ENCODE peak calls at places on chromosome 1, in four cellular contexts. One of them, this sample, is unnamed.
A peak's percentile ranks its signal among the peaks of the same experiment; 100 is the strongest.

GRCh38 chr1:201896951-201897391 is 8.3 kb downstream of the SHISA4 start:
- DNase-seq in NCI-H1436: no peak
- DNase-seq in activated CD4-positive, alpha-beta T cell treated with anti-CD3 and anti-CD28 coated beads, Interleukin-2, amount 10 ng/mL, durations not matched to agents 7 days and 5 days: no peak
- DNase-seq in mucosa of descending colon: no peak
- DNase-seq in this sample: peak; percentile 61

GRCh38 chr1:36908096-36908495 is 126.2 kb downstream of the GRIK3 start:
- DNase-seq in mucosa of descending colon: no peak
- DNase-seq in NCI-H1436: no peak
- DNase-seq in activated CD4-positive, alpha-beta T cell treated with anti-CD3 and anti-CD28 coated beads, Interleukin-2, amount 10 ng/mL, durations not matched to agents 7 days and 5 days: no peak
- DNase-seq in this sample: no peak

GRCh38 chr1:89927037-89927436 is 67.9 kb upstream of the ZNF326 start:
- DNase-seq in mucosa of descending colon: no peak
- DNase-seq in activated CD4-positive, alpha-beta T cell treated with anti-CD3 and anti-CD28 coated beads, Interleukin-2, amount 10 ng/mL, durations not matched to agents 7 days and 5 days: no peak
- DNase-seq in NCI-H1436: no peak
- DNase-seq in this sample: no peak

GRCh38 chr1:35261412-35262120 is 6.9 kb upstream of the ZMYM4 start:
- DNase-seq in NCI-H1436: no peak
- DNase-seq in activated CD4-positive, alpha-beta T cell treated with anti-CD3 and anti-CD28 coated beads, Interleukin-2, amount 10 ng/mL, durations not matched to agents 7 days and 5 days: no peak
- DNase-seq in mucosa of descending colon: no peak
- DNase-seq in this sample: no peak

GRCh38 chr1:235207202-235207565 is 46.1 kb upstream of the RBM34 start:
- DNase-seq in NCI-H1436: no peak
- DNase-seq in activated CD4-positive, alpha-beta T cell treated with anti-CD3 and anti-CD28 coated beads, Interleukin-2, amount 10 ng/mL, durations not matched to agents 7 days and 5 days: peak; percentile 71
- DNase-seq in mucosa of descending colon: no peak
- DNase-seq in this sample: no peak

GRCh38 chr1:67771776-67772175 is 61.5 kb downstream of the GNG12 start:
- DNase-seq in NCI-H1436: no peak
- DNase-seq in activated CD4-positive, alpha-beta T cell treated with anti-CD3 and anti-CD28 coated beads, Interleukin-2, amount 10 ng/mL, durations not matched to agents 7 days and 5 days: no peak
- DNase-seq in mucosa of descending colon: no peak
- DNase-seq in this sample: no peak

GRCh38 chr1:35573198-35573775 is at the start of gene TFAP2E:
- DNase-seq in activated CD4-positive, alpha-beta T cell treated with anti-CD3 and anti-CD28 coated beads, Interleukin-2, amount 10 ng/mL, durations not matched to agents 7 days and 5 days: no peak
- DNase-seq in mucosa of descending colon: no peak
- DNase-seq in NCI-H1436: no peak
- DNase-seq in this sample: peak; percentile 76

GRCh38 chr1:228697209-228698016 is 37.9 kb upstream of the RHOU start:
- DNase-seq in activated CD4-positive, alpha-beta T cell treated with anti-CD3 and anti-CD28 coated beads, Interleukin-2, amount 10 ng/mL, durations not matched to agents 7 days and 5 days: no peak
- DNase-seq in NCI-H1436: no peak
- DNase-seq in mucosa of descending colon: peak; percentile 54
- DNase-seq in this sample: peak; percentile 33

GRCh38 chr1:231390071-231390470 is 32.0 kb downstream of the EGLN1 start:
- DNase-seq in activated CD4-positive, alpha-beta T cell treated with anti-CD3 and anti-CD28 coated beads, Interleukin-2, amount 10 ng/mL, durations not matched to agents 7 days and 5 days: no peak
- DNase-seq in NCI-H1436: no peak
- DNase-seq in mucosa of descending colon: no peak
- DNase-seq in this sample: no peak

GRCh38 chr1:45913183-45913924 is 109.9 kb downstream of the MAST2 start:
- DNase-seq in NCI-H1436: no peak
- DNase-seq in mucosa of descending colon: no peak
- DNase-seq in activated CD4-positive, alpha-beta T cell treated with anti-CD3 and anti-CD28 coated beads, Interleukin-2, amount 10 ng/mL, durations not matched to agents 7 days and 5 days: no peak
- DNase-seq in this sample: peak; percentile 65

GRCh38 chr1:7645751-7646048 is 125.4 kb upstream of the VAMP3 start:
- DNase-seq in activated CD4-positive, alpha-beta T cell treated with anti-CD3 and anti-CD28 coated beads, Interleukin-2, amount 10 ng/mL, durations not matched to agents 7 days and 5 days: no peak
- DNase-seq in mucosa of descending colon: no peak
- DNase-seq in NCI-H1436: no peak
- DNase-seq in this sample: no peak

GRCh38 chr1:202210370-202210769 is 16.8 kb downstream of the LGR6 start:
- DNase-seq in activated CD4-positive, alpha-beta T cell treated with anti-CD3 and anti-CD28 coated beads, Interleukin-2, amount 10 ng/mL, durations not matched to agents 7 days and 5 days: no peak
- DNase-seq in mucosa of descending colon: no peak
- DNase-seq in NCI-H1436: peak; percentile 65
- DNase-seq in this sample: no peak

GRCh38 chr1:97875996-97876395 is 44.8 kb downstream of the DPYD start:
- DNase-seq in NCI-H1436: no peak
- DNase-seq in mucosa of descending colon: no peak
- DNase-seq in activated CD4-positive, alpha-beta T cell treated with anti-CD3 and anti-CD28 coated beads, Interleukin-2, amount 10 ng/mL, durations not matched to agents 7 days and 5 days: no peak
- DNase-seq in this sample: no peak

GRCh38 chr1:174837386-174837785 is 162.4 kb upstream of the CACYBP start:
- DNase-seq in activated CD4-positive, alpha-beta T cell treated with anti-CD3 and anti-CD28 coated beads, Interleukin-2, amount 10 ng/mL, durations not matched to agents 7 days and 5 days: no peak
- DNase-seq in NCI-H1436: no peak
- DNase-seq in mucosa of descending colon: no peak
- DNase-seq in this sample: no peak